ENCODE peak calls at places on chromosomes 7 and 10, in six cellular contexts. One of them, this sample, is unnamed.

GRCh38 chr10:60083039-60083344 is 176.6 kb upstream of the CCDC6 start:
- DNase-seq in K562: no peak
- DNase-seq in A549: no peak
- DNase-seq in IMR-90: no peak
- DNase-seq in H1: no peak
- DNase-seq in HCT116: no peak
- DNase-seq in this sample: no peak

GRCh38 chr7:158276414-158277218 is 311.0 kb downstream of the PTPRN2 start:
- DNase-seq in K562: no peak
- DNase-seq in A549: no peak
- DNase-seq in IMR-90: no peak
- DNase-seq in H1: no peak
- DNase-seq in HCT116: no peak
- DNase-seq in this sample: no peak

GRCh38 chr10:121813857-121814256 is 114.0 kb downstream of the ATE1 start:
- DNase-seq in K562: no peak
- DNase-seq in A549: no peak
- DNase-seq in IMR-90: no peak
- DNase-seq in H1: no peak
- DNase-seq in HCT116: no peak
- DNase-seq in this sample: no peak

GRCh38 chr10:24513155-24513554 is 210.5 kb downstream of the ARHGAP21 start:
- DNase-seq in K562: peak
- DNase-seq in A549: no peak
- DNase-seq in IMR-90: peak
- DNase-seq in H1: peak
- DNase-seq in HCT116: no peak
- DNase-seq in this sample: no peak

GRCh38 chr7:86644282-86645173 is 819 bp downstream of the GRM3 start:
- DNase-seq in K562: no peak
- DNase-seq in A549: no peak
- DNase-seq in IMR-90: no peak
- DNase-seq in H1: peak
- DNase-seq in HCT116: no peak
- DNase-seq in this sample: no peak

GRCh38 chr7:39937366-39938153 is 12.5 kb upstream of the CDK13 start:
- DNase-seq in K562: no peak
- DNase-seq in A549: no peak
- DNase-seq in IMR-90: no peak
- DNase-seq in H1: no peak
- DNase-seq in HCT116: no peak
- DNase-seq in this sample: no peak

GRCh38 chr10:26486985-26487850 is 49.1 kb downstream of the APBB1IP start:
- DNase-seq in K562: no peak
- DNase-seq in A549: peak
- DNase-seq in IMR-90: peak
- DNase-seq in H1: no peak
- DNase-seq in HCT116: peak
- DNase-seq in this sample: peak

GRCh38 chr7:100588438-100588837 is 2.3 kb downstream of the FBXO24 start:
- DNase-seq in K562: peak
- DNase-seq in A549: no peak
- DNase-seq in IMR-90: peak
- DNase-seq in H1: no peak
- DNase-seq in HCT116: no peak
- DNase-seq in this sample: no peak

GRCh38 chr7:94003446-94004023 is 620 bp downstream of the BET1 start:
- DNase-seq in K562: no peak
- DNase-seq in A549: peak
- DNase-seq in IMR-90: peak
- DNase-seq in H1: no peak
- DNase-seq in HCT116: no peak
- DNase-seq in this sample: peak

GRCh38 chr7:6651866-6652445 is 14.8 kb downstream of the ZNF316 start:
- DNase-seq in K562: no peak
- DNase-seq in A549: no peak
- DNase-seq in IMR-90: no peak
- DNase-seq in H1: no peak
- DNase-seq in HCT116: no peak
- DNase-seq in this sample: no peak

GRCh38 chr7:50466815-50467569 is 16.8 kb upstream of the FIGNL1 start:
- DNase-seq in K562: no peak
- DNase-seq in A549: no peak
- DNase-seq in IMR-90: no peak
- DNase-seq in H1: no peak
- DNase-seq in HCT116: no peak
- DNase-seq in this sample: no peak

GRCh38 chr7:13189712-13190111 is 502.3 kb downstream of the ARL4A start:
- DNase-seq in K562: no peak
- DNase-seq in A549: no peak
- DNase-seq in IMR-90: no peak
- DNase-seq in H1: no peak
- DNase-seq in HCT116: no peak
- DNase-seq in this sample: no peak

GRCh38 chr10:100997364-100998182 is 2.0 kb upstream of the LZTS2 start:
- DNase-seq in K562: peak
- DNase-seq in A549: peak
- DNase-seq in IMR-90: peak
- DNase-seq in H1: peak
- DNase-seq in HCT116: peak
- DNase-seq in this sample: peak

GRCh38 chr10:4902571-4903011 is 60.6 kb upstream of the AKR1C1 start:
- DNase-seq in K562: peak
- DNase-seq in A549: no peak
- DNase-seq in IMR-90: no peak
- DNase-seq in H1: no peak
- DNase-seq in HCT116: no peak
- DNase-seq in this sample: peak

GRCh38 chr10:5976689-5977470 is 463 bp downstream of the IL15RA start:
- DNase-seq in K562: peak
- DNase-seq in A549: peak
- DNase-seq in IMR-90: peak
- DNase-seq in H1: peak
- DNase-seq in HCT116: peak
- DNase-seq in this sample: no peak

GRCh38 chr10:113527181-113527580 is 25.7 kb upstream of the HABP2 start:
- DNase-seq in K562: no peak
- DNase-seq in A549: no peak
- DNase-seq in IMR-90: no peak
- DNase-seq in H1: no peak
- DNase-seq in HCT116: no peak
- DNase-seq in this sample: no peak

GRCh38 chr10:103690281-103690680 is 165.1 kb downstream of the SH3PXD2A start:
- DNase-seq in K562: no peak
- DNase-seq in A549: no peak
- DNase-seq in IMR-90: no peak
- DNase-seq in H1: no peak
- DNase-seq in HCT116: no peak
- DNase-seq in this sample: no peak

GRCh38 chr7:102425639-102426267 is 7.6 kb upstream of the ORAI2 start:
- DNase-seq in K562: no peak
- DNase-seq in A549: no peak
- DNase-seq in IMR-90: no peak
- DNase-seq in H1: no peak
- DNase-seq in HCT116: no peak
- DNase-seq in this sample: no peak

GRCh38 chr7:79282882-79283602 is 170.4 kb downstream of the MAGI2 start:
- DNase-seq in K562: no peak
- DNase-seq in A549: no peak
- DNase-seq in IMR-90: peak
- DNase-seq in H1: no peak
- DNase-seq in HCT116: no peak
- DNase-seq in this sample: peak

GRCh38 chr10:114665406-114665805 is 7.3 kb upstream of the ABLIM1 start:
- DNase-seq in K562: no peak
- DNase-seq in A549: no peak
- DNase-seq in IMR-90: no peak
- DNase-seq in H1: no peak
- DNase-seq in HCT116: no peak
- DNase-seq in this sample: peak

GRCh38 chr10:93656155-93656554 is 43.8 kb downstream of the PDE6C start:
- DNase-seq in K562: no peak
- DNase-seq in A549: no peak
- DNase-seq in IMR-90: no peak
- DNase-seq in H1: no peak
- DNase-seq in HCT116: no peak
- DNase-seq in this sample: no peak

GRCh38 chr7:2738110-2738509 is 50.1 kb downstream of the AMZ1 start:
- DNase-seq in K562: no peak
- DNase-seq in A549: no peak
- DNase-seq in IMR-90: no peak
- DNase-seq in H1: no peak
- DNase-seq in HCT116: no peak
- DNase-seq in this sample: no peak

GRCh38 chr10:10353326-10353725 is 664.3 kb upstream of the CELF2 start:
- DNase-seq in K562: no peak
- DNase-seq in A549: no peak
- DNase-seq in IMR-90: no peak
- DNase-seq in H1: no peak
- DNase-seq in HCT116: no peak
- DNase-seq in this sample: no peak

DNA sequence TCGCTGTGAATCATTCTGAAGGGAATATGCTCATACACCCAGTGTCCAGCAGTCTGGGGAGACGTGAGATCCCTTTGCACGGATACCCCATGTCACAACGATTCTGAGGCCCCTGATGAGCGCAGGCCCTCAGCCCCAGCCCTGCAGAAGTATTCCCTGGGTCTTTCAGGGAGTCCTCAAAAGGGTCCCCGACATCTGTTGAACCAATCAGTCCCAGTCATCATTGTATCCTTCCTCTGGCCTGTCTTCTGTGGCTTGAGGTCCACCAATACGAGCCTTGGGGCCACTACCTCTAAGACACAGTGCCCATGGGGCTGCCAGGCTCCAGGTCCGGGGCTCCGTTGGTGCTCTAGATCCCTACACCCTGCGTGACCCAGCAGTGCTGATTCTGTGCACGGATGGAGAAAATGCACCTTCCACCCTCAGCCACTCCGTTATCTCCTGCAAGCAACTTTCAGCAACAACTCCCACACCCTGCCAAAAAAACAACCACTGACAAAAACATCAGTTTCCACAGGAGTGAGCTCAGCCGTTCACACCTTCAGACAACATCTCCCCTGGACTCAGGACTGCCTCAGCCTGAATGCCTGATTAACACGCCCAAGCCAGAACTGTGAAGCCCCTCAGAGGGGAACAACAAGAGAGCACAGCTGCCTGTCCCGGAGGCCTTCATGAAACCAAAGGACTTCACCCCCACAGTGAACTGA is 46.9 kb upstream of the KDM7A start:
- DNase-seq in K562: peak
- DNase-seq in A549: no peak
- DNase-seq in IMR-90: no peak
- DNase-seq in H1: no peak
- DNase-seq in HCT116: no peak
- DNase-seq in this sample: no peak
- TF ChIP-seq RAD21 in K562: no peak
- TF ChIP-seq RAD21 in A549: no peak
- TF ChIP-seq RAD21 in IMR-90: no peak
- TF ChIP-seq RAD21 in H1: no peak
- TF ChIP-seq RAD21 in HCT116: no peak
- TF ChIP-seq RAD21 in this sample: no peak

GRCh38 chr7:107659666-107660065 is 962 bp upstream of the SLC26A4 start:
- DNase-seq in K562: peak
- DNase-seq in A549: no peak
- DNase-seq in IMR-90: peak
- DNase-seq in H1: no peak
- DNase-seq in HCT116: peak
- DNase-seq in this sample: no peak
- TF ChIP-seq RAD21 in K562: no peak
- TF ChIP-seq RAD21 in A549: no peak
- TF ChIP-seq RAD21 in IMR-90: no peak
- TF ChIP-seq RAD21 in H1: no peak
- TF ChIP-seq RAD21 in HCT116: no peak
- TF ChIP-seq RAD21 in this sample: no peak

DNA sequence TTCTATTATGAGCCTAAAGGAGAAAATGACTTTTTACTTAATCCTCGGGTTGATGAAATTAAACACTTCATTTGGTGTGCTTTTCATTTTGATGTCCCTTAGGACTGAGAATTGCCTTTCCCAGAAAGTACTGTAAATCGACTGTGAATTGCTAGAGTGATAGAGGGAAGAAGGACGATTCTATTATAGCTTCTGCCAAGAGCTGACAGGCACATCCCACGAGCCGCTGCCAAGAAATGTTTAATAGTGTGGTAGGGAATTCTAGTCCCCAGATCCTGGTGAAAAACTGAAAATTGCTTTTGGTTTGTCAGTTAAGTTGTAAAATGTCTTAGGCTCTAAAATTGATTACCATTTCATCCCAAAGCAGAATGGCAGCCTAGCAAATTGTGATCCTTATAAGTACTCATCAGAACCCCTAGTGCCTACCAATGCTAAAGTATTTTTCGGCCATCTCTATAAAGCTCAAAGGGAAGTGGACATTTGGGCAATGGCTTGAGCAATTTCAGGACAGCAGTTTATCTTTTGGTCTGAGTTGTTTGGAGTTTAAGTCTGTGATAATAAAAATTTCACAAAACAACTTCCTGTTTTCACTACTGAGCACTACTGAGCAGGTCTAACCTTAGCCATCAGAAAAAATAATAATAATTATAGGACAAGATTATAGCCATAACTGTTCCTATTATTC is 44.6 kb upstream of the HYCC1 start:
- DNase-seq in K562: no peak
- DNase-seq in A549: no peak
- DNase-seq in IMR-90: no peak
- DNase-seq in H1: no peak
- DNase-seq in HCT116: no peak
- DNase-seq in this sample: no peak
- TF ChIP-seq RAD21 in K562: no peak
- TF ChIP-seq RAD21 in A549: no peak
- TF ChIP-seq RAD21 in IMR-90: no peak
- TF ChIP-seq RAD21 in H1: no peak
- TF ChIP-seq RAD21 in HCT116: no peak
- TF ChIP-seq RAD21 in this sample: no peak

DNA sequence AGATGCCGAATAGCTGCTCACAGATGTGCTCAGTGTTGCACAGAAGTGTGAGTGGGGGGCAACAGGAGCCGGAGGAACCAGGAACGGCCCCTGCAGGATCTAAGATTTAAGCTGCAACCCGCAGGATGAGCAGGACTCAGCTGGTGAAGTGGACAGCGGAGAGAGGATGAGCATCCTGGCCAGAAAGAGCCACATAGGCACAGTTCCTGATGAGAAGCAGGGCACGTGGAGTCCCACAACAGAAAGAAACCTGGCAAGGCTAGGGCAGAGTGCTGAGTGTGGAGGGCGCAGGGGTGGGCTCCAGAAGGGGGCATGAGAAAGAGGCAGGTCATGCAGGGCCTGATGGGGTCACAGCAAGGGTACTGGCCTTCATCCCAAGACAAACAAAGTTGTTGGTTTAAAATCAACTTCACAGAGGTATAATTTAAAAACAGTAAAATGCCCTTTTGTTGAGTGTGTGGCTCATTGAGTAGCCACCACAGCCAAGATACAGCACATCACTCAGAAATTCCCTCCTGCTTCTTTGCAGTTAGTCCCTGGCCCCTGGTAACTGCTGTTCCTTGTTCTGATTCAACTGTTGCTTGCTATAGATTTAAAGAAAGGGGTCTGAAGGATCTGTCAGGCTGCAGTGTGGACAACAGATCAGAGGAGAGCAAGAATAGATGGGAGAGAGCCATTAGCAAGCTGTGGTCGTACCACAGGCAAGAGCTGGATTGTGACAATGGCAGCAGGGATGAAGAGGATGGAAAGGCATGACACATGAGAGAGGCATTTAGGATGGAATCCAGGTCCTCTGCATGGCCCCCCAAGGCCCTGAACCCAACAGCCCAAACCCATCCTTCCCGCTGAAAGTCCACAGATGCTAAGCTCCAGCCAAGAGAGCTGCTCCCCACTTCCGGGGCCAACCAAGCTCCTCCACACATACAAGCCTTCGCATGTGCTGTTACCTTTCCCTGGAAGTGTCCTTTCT is 53.1 kb upstream of the OSBPL3 start:
- DNase-seq in K562: no peak
- DNase-seq in A549: no peak
- DNase-seq in IMR-90: peak
- DNase-seq in H1: no peak
- DNase-seq in HCT116: no peak
- DNase-seq in this sample: no peak
- TF ChIP-seq RAD21 in K562: no peak
- TF ChIP-seq RAD21 in A549: no peak
- TF ChIP-seq RAD21 in IMR-90: no peak
- TF ChIP-seq RAD21 in H1: no peak
- TF ChIP-seq RAD21 in HCT116: no peak
- TF ChIP-seq RAD21 in this sample: no peak